ENCODE peak calls at places on chromosomes 6 and 20, in seven cellular contexts. V is HS-5; P is GM20000; X is activated CD8-positive, alpha-beta memory T cell treated with anti-CD3 and anti-CD28 coated beads, Interleukin-2, amount 50 U/mL, for 4 hours; G is Right ventricle myocardium superior; Y is hypothalamus; F is activated T-helper 1 cell treated with anti-CD3 and anti-CD28 coated beads, Interleukin-12 subunit alpha, Interleukin-12 subunit beta, Interleukin-2, Interleukin-4 antibody, amounts not matched to agents 30 ng/mL and 10 ng/mL and 1 ng/mL, durations not matched to agents 14 hours and 24 hours and 36 hours. C is an unnamed sample.

GRCh38 chr20:4545526-4545925 is 176.2 kb upstream of the PRND start:
- DNase-seq in V (no peak), Y (no peak), P (no peak), F (no peak), G (no peak), X (no peak), C (no peak)

GRCh38 chr6:19377722-19378121 is 459.4 kb upstream of the ID4 start:
- DNase-seq in P (no peak), V (no peak), F (no peak), Y (no peak), G (no peak), X (no peak), C (no peak)

GRCh38 chr20:45087814-45088213 is 13.1 kb downstream of the KCNS1 start:
- DNase-seq in F (no peak), X (no peak), Y (no peak), P (no peak), G (no peak), V (no peak), C (no peak)

GRCh38 chr6:39804666-39805065 is 12.5 kb downstream of the DAAM2 start:
- DNase-seq in P (no peak), Y (no peak), V (peak; percentile 36), X (no peak), G (no peak), F (no peak), C (no peak)

GRCh38 chr6:38404355-38404754 is 235.4 kb downstream of the BTBD9 start:
- DNase-seq in X (no peak), P (peak; percentile 7), G (no peak), Y (no peak), V (no peak), F (no peak), C (no peak)

GRCh38 chr6:8642854-8643253 is 207.5 kb upstream of the SLC35B3 start:
- DNase-seq in P (no peak), Y (no peak), V (no peak), X (no peak), F (no peak), G (no peak), C (no peak)

GRCh38 chr6:129543981-129544380 is 166.0 kb downstream of the ARHGAP18 start:
- DNase-seq in G (no peak), P (no peak), F (no peak), X (no peak), V (no peak), Y (no peak), C (no peak)

GRCh38 chr6:130326496-130326895 is 39.3 kb upstream of the TMEM200A start:
- DNase-seq in V (no peak), P (no peak), X (no peak), F (no peak), G (no peak), Y (no peak), C (no peak)

GRCh38 chr6:35596448-35597442 is 84.0 kb upstream of the TULP1 start:
- DNase-seq in X (no peak), V (no peak), P (no peak), F (no peak), G (no peak), Y (no peak), C (no peak)

GRCh38 chr6:140140891-140141290 is 766.4 kb upstream of the CITED2 start:
- DNase-seq in F (no peak), V (no peak), G (no peak), X (no peak), P (no peak), Y (no peak), C (no peak)

GRCh38 chr6:151807513-151808330 is at the start of gene ESR1:
- DNase-seq in Y (peak; percentile 4), G (peak; percentile 56), X (no peak), V (no peak), F (no peak), P (peak; percentile 35), C (peak; percentile 27)

GRCh38 chr6:2706482-2706881 is 44.2 kb downstream of the MYLK4 start:
- DNase-seq in V (no peak), G (no peak), P (no peak), Y (no peak), F (no peak), X (no peak), C (no peak)

GRCh38 chr6:32692019-32692418 is 25.6 kb upstream of the HLA-DQB1 start:
- DNase-seq in Y (no peak), V (no peak), G (peak; percentile 39), X (peak; percentile 55), P (peak; percentile 53), F (peak; percentile 32), C (peak; percentile 73)

GRCh38 chr6:122198922-122199321 is 200.5 kb upstream of the HSF2 start:
- DNase-seq in P (no peak), F (no peak), G (no peak), Y (no peak), X (no peak), V (no peak), C (no peak)

C was measured in activated naive CD4-positive, alpha-beta T cell treated with anti-CD3 and anti-CD28 coated beads, Interleukin-2, amount 10 ng/mL, durations not matched to agents 7 days and 5 days.